ENCODE peak calls at places on chromosomes 16 and 17, in four cellular contexts. J is K562, X is H1, H is HCT116. K is an unnamed sample.

GRCh38 chr16:24869033-24869432 is 23.3 kb downstream of the SLC5A11 start:
- DNase-seq in J (no peak), H (no peak), X (no peak), K (no peak)

GRCh38 chr16:55778718-55779117 is 54.2 kb downstream of the CES1 start:
- DNase-seq in X (no peak), J (no peak), H (no peak), K (no peak)

GRCh38 chr17:72837335-72837734 is 255.2 kb downstream of the SLC39A11 start:
- DNase-seq in X (no peak), H (no peak), J (no peak), K (peak; percentile 59)

GRCh38 chr17:62869885-62870580 is 61.9 kb upstream of the MARCHF10 start:
- DNase-seq in J (no peak), X (peak; percentile 53), H (no peak), K (no peak)

GRCh38 chr17:19433727-19434340 is 22.8 kb downstream of the RNF112 start:
- DNase-seq in X (no peak), H (no peak), J (no peak), K (no peak)

GRCh38 chr17:50708050-50709000 is 611 bp upstream of the ANKRD40 start:
- DNase-seq in H (no peak), J (no peak), X (no peak), K (no peak)

GRCh38 chr17:45719335-45720071 is 64.6 kb upstream of the CRHR1 start:
- DNase-seq in X (no peak), J (peak; percentile 31), H (peak; percentile 64), K (peak; percentile 41)

GRCh38 chr17:7221281-7222092 is 1.7 kb downstream of the ACADVL start:
- DNase-seq in X (no peak), H (no peak), J (no peak), K (no peak)

GRCh38 chr17:27346228-27346899 is 52.5 kb downstream of the WSB1 start:
- DNase-seq in H (no peak), J (no peak), X (no peak), K (no peak)

GRCh38 chr16:69073181-69073669 is 32.2 kb upstream of the HAS3 start:
- DNase-seq in J (no peak), H (peak; percentile 93), X (no peak), K (peak; percentile 38)

GRCh38 chr17:42561908-42562844 is at the start of gene COASY:
- DNase-seq in J (peak; percentile 91), X (peak; percentile 97), H (peak; percentile 98), K (peak; percentile 98)

GRCh38 chr16:58114827-58115825 is 14.1 kb downstream of the CFAP20 start:
- DNase-seq in H (no peak), X (no peak), J (no peak), K (no peak)

GRCh38 chr17:66462010-66462409 is 159.6 kb downstream of the PRKCA start:
- DNase-seq in J (no peak), X (no peak), H (no peak), K (peak; percentile 42)

GRCh38 chr17:6591599-6592158 is 35.3 kb upstream of the PITPNM3 start:
- DNase-seq in J (no peak), H (no peak), X (no peak), K (peak; percentile 22)

GRCh38 chr16:47018223-47018891 is 44.9 kb upstream of the DNAJA2 start:
- DNase-seq in J (peak; percentile 58), H (peak; percentile 71), X (no peak), K (peak; percentile 73)

GRCh38 chr17:35894206-35894605 is 14.0 kb upstream of the CCL5 start:
- DNase-seq in H (no peak), X (no peak), J (no peak), K (no peak)

GRCh38 chr17:77356109-77356689 is 215.4 kb downstream of the SEC14L1 start:
- DNase-seq in J (peak; percentile 30), H (peak; percentile 35), X (no peak), K (no peak)

GRCh38 chr17:73338566-73339247 is 26.9 kb upstream of the CDC42EP4 start:
- DNase-seq in J (no peak), X (no peak), H (no peak), K (no peak)

GRCh38 chr16:10827691-10828341 is 9.2 kb upstream of the TVP23A start:
- DNase-seq in X (no peak), H (no peak), J (no peak), K (no peak)

GRCh38 chr16:80038566-80038965 is 438.0 kb upstream of the MAF start:
- DNase-seq in J (no peak), X (no peak), H (no peak), K (no peak)

GRCh38 chr16:3671424-3671823 is 16.9 kb downstream of the DNASE1 start:
- DNase-seq in X (no peak), J (no peak), H (no peak), K (no peak)

GRCh38 chr16:11706180-11706742 is 36.4 kb downstream of the TXNDC11 start:
- DNase-seq in X (no peak), J (peak; percentile 49), H (no peak), K (no peak)

GRCh38 chr16:11609474-11610120 is 22.9 kb upstream of the LITAF start:
- DNase-seq in H (no peak), X (no peak), J (no peak), K (no peak)

GRCh38 chr17:83010323-83011200 is 68.8 kb upstream of the METRNL start:
- DNase-seq in X (peak; percentile 44), H (no peak), J (no peak), K (no peak)
- TF ChIP-seq FOSL1 in X (no peak), H (no peak), J (no peak), K (no peak)

DNA sequence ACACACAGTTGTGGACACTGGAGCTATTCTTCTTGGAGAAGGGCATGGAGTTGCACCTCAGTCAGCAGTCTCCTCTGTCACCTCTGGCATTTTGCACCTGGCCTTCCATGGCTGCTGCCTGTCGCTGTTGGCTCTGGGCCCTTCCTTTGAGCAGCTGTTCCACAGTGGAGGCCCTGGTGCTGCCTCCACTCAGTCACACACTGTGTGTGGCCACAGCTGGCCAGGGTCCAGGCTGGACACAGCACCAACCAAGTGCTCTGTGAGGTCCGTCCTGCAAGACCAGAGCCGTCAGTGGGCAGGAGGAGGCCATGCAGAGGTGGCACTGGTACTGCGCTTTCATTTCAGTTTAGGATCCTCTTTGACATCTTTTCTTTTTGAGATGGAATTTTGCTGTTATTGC is 21.6 kb upstream of the MED9 start:
- DNase-seq in J (no peak), H (no peak), X (no peak), K (no peak)
- TF ChIP-seq FOSL1 in J (no peak), H (no peak), X (no peak), K (no peak)

GRCh38 chr16:74888888-74889287 is 96.0 kb downstream of the WDR59 start:
- DNase-seq in X (no peak), J (no peak), H (no peak), K (no peak)
- TF ChIP-seq FOSL1 in X (no peak), J (no peak), H (no peak), K (no peak)

GRCh38 chr17:47703191-47703591 is 9.2 kb downstream of the TBKBP1 start:
- DNase-seq in J (no peak), X (no peak), H (no peak), K (no peak)
- TF ChIP-seq FOSL1 in J (no peak), X (no peak), H (no peak), K (no peak)

GRCh38 chr17:15900871-15901270 is 44.1 kb upstream of the ADORA2B start:
- DNase-seq in X (no peak), J (no peak), H (no peak), K (no peak)
- TF ChIP-seq FOSL1 in X (no peak), J (no peak), H (no peak), K (no peak)

GRCh38 chr16:5030251-5030870 is 3.4 kb downstream of the NAGPA start:
- DNase-seq in X (no peak), J (no peak), H (no peak), K (no peak)
- TF ChIP-seq FOSL1 in X (no peak), J (no peak), H (no peak), K (no peak)

GRCh38 chr16:795580-796229 is 4.8 kb downstream of the GNG13 start:
- DNase-seq in J (peak; percentile 39), H (peak; percentile 58), X (no peak), K (no peak)
- TF ChIP-seq FOSL1 in J (no peak), H (no peak), X (no peak), K (no peak)